ENCODE peak calls at places on chromosomes 1 and 21, in four cellular contexts. One of them, this sample, is unnamed. For H3K36me3, the result is how much of the 10 kb centered on the place peaks cover.

GRCh38 chr1:104073463-104073902 is 323.8 kb downstream of the AMY1C start:
- DNase-seq in neuronal stem cell: no peak
- DNase-seq in IMR-90: no peak
- DNase-seq in mesenchymal stem cell: no peak
- DNase-seq in this sample: no peak

GRCh38 chr1:118988186-118989005 is at the start of gene TBX15:
- DNase-seq in neuronal stem cell: no peak
- DNase-seq in IMR-90: no peak
- DNase-seq in mesenchymal stem cell: peak
- DNase-seq in this sample: no peak

GRCh38 chr1:84758968-84759491 is 68.8 kb upstream of the SSX2IP start:
- DNase-seq in neuronal stem cell: no peak
- DNase-seq in IMR-90: peak
- DNase-seq in mesenchymal stem cell: peak
- DNase-seq in this sample: no peak

GRCh38 chr21:33025471-33026298 is at the start of gene OLIG2:
- DNase-seq in neuronal stem cell: peak
- DNase-seq in IMR-90: peak
- DNase-seq in mesenchymal stem cell: peak
- DNase-seq in this sample: no peak

GRCh38 chr1:44707112-44707881 is 23.7 kb downstream of the RNU5D-1 start:
- DNase-seq in neuronal stem cell: no peak
- DNase-seq in IMR-90: peak
- DNase-seq in mesenchymal stem cell: peak
- DNase-seq in this sample: peak

GRCh38 chr1:13703558-13704485 is 3.8 kb downstream of the PRDM2 start:
- DNase-seq in neuronal stem cell: no peak
- DNase-seq in IMR-90: no peak
- DNase-seq in mesenchymal stem cell: no peak
- DNase-seq in this sample: peak

GRCh38 chr1:90716243-90716551 is 905 bp downstream of the BARHL2 start:
- DNase-seq in neuronal stem cell: no peak
- DNase-seq in IMR-90: no peak
- DNase-seq in mesenchymal stem cell: no peak
- DNase-seq in this sample: no peak

GRCh38 chr21:44875341-44875740 is 1.9 kb upstream of the PTTG1IP start:
- DNase-seq in neuronal stem cell: no peak
- DNase-seq in IMR-90: peak
- DNase-seq in mesenchymal stem cell: no peak
- DNase-seq in this sample: no peak

GRCh38 chr1:204108312-204109141 is 35.6 kb downstream of the SOX13 start:
- DNase-seq in neuronal stem cell: peak
- DNase-seq in IMR-90: no peak
- DNase-seq in mesenchymal stem cell: no peak
- DNase-seq in this sample: no peak

GRCh38 chr1:71566413-71566812 is 485.6 kb upstream of the ZRANB2 start:
- DNase-seq in neuronal stem cell: no peak
- DNase-seq in IMR-90: no peak
- DNase-seq in mesenchymal stem cell: no peak
- DNase-seq in this sample: no peak

GRCh38 chr1:62228139-62228882 is 33.7 kb downstream of the L1TD1 start:
- DNase-seq in neuronal stem cell: no peak
- DNase-seq in IMR-90: no peak
- DNase-seq in mesenchymal stem cell: no peak
- DNase-seq in this sample: no peak

GRCh38 chr1:162020145-162020544 is 3.5 kb downstream of the OLFML2B start:
- DNase-seq in neuronal stem cell: no peak
- DNase-seq in IMR-90: no peak
- DNase-seq in mesenchymal stem cell: no peak
- DNase-seq in this sample: no peak

DNA sequence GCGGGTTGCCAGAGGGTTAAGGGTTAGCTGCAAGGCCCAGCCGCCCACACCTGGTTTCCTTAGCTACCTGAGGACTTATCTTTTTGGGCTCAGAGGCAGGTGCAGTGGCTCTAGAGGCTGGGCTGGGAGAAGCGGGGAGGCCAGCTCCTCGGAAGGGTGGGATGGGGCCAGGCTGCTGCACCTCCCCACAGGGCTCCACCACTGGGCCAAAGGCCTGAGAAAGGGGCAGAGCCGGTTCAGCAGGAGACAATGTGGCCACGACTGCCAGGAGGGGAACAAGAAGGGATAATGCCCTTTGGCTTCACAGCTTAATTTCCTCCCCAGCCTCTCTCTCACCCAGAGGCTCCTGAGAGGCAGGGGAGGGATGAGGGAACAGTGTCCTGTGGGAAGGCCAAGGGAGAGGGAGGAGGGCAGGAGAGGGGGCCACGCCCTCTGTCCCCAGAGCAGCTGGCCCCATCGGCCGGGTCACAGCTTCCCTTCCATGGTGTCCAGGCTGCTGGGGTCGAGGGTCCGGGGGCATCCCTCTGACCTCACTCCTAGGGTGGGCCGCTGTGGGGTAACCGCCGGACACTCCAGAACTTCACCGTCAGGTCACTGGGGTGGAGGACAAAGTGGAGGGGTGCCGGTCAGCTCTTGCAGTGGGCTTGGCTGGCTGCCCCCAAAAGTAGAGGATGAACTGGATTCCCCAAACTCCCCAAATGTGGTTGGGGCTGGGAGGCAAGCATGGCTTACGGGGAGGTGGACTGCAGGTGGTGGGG is 50.4 kb downstream of the KIF21B start:
- DNase-seq in neuronal stem cell: no peak
- DNase-seq in IMR-90: no peak
- DNase-seq in mesenchymal stem cell: no peak
- DNase-seq in this sample: no peak
- H3K18ac ChIP-seq in neuronal stem cell: peak
- H3K18ac ChIP-seq in IMR-90: no peak
- H3K18ac ChIP-seq in mesenchymal stem cell: no peak
- H3K18ac ChIP-seq in this sample: no peak

DNA sequence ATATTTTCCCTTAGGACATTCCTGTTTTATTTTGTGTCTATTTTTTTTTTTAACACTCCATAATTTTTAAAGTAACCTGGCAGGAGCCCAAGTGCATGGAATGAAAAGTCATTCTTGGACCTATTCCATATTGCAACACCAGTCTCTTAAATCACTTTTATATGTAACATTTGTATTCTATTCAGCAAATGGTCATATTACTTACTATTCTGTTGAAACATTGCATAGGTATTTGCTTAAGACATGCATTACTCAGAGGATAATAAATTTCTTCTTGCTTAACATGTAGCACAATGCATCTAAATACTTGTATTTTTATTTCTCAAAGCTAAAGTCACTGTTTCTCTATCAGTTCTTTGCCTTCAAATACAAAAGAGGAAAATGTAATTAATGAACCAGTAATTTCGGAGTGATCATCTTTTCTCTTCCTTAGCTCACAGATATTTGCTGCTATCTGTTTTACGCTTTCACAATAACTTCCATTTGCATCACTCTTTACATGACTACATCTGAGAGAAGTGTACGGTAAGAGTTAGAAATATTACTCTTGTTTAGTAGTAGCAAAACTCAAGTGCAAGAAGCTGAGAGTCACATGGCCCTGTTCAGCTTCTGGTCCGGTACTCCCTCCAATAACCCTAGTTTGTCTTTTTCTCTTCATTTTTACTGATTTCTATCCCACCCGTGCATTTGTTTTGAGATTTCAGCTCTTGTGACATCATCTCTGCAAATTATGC is 394.8 kb downstream of the USP25 start:
- DNase-seq in neuronal stem cell: no peak
- DNase-seq in IMR-90: peak
- DNase-seq in mesenchymal stem cell: peak
- DNase-seq in this sample: peak
- H3K9ac ChIP-seq in neuronal stem cell: no peak
- H3K9ac ChIP-seq in IMR-90: no peak
- H3K9ac ChIP-seq in mesenchymal stem cell: peak
- H3K9ac ChIP-seq in this sample: no peak

GRCh38 chr1:182877842-182878241 is 38.7 kb downstream of the DHX9 start:
- DNase-seq in neuronal stem cell: no peak
- DNase-seq in IMR-90: no peak
- DNase-seq in mesenchymal stem cell: no peak
- DNase-seq in this sample: no peak
- H3K36me3 ChIP-seq in neuronal stem cell: half or more
- H3K36me3 ChIP-seq in IMR-90: half or more
- H3K36me3 ChIP-seq in mesenchymal stem cell: half or more
- H3K36me3 ChIP-seq in this sample: under half

DNA sequence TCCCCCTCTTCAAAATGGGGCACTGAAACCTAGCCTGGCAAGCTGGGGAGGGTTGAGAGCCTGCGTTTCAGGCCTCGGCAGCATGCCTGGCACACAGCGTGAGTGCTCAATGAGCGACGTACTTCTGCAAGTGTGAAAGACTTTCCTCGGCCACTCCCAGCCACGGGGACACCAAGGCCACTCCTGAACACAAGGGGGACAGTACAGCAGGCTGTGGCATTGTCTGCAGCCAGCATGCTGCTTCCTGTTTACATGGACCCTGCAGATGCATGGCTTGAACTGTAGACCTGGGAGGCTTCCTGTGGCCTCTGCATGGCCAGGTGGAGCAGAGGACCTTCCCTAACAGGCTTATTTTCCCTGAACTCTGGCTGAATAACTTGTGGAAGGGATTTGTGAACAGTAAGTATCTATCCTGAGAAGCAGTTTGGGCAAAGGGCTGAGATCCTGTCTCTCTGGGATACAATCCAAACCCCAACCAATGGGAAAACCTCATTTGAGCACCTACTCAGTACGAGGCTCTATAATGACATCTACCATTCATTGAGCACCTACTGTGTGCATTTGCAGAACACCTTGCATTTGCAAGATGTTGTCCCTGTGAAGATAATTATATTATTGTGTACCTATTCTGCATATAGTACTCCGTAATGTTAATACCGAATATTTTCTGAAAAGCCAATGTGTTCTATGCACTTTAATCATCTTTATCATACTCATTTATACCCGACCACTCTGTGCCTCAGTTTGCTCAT is 9.9 kb upstream of the HSPG2 start:
- DNase-seq in neuronal stem cell: no peak
- DNase-seq in IMR-90: no peak
- DNase-seq in mesenchymal stem cell: no peak
- DNase-seq in this sample: no peak
- H3K18ac ChIP-seq in neuronal stem cell: peak
- H3K18ac ChIP-seq in IMR-90: no peak
- H3K18ac ChIP-seq in mesenchymal stem cell: no peak
- H3K18ac ChIP-seq in this sample: no peak

GRCh38 chr1:54052470-54052933 is 502 bp downstream of the TMEM59 start:
- DNase-seq in neuronal stem cell: peak
- DNase-seq in IMR-90: peak
- DNase-seq in mesenchymal stem cell: peak
- DNase-seq in this sample: peak

GRCh38 chr1:54045487-54045886 is 7.5 kb downstream of the TMEM59 start:
- DNase-seq in neuronal stem cell: no peak
- DNase-seq in IMR-90: no peak
- DNase-seq in mesenchymal stem cell: no peak
- DNase-seq in this sample: no peak

GRCh38 chr1:54051936-54052469 is 1.0 kb downstream of the TMEM59 start:
- DNase-seq in neuronal stem cell: no peak
- DNase-seq in IMR-90: no peak
- DNase-seq in mesenchymal stem cell: no peak
- DNase-seq in this sample: peak

GRCh38 chr1:54046671-54047383 is 6.2 kb downstream of the TMEM59 start:
- DNase-seq in neuronal stem cell: no peak
- DNase-seq in IMR-90: peak
- DNase-seq in mesenchymal stem cell: no peak
- DNase-seq in this sample: no peak

DNA sequence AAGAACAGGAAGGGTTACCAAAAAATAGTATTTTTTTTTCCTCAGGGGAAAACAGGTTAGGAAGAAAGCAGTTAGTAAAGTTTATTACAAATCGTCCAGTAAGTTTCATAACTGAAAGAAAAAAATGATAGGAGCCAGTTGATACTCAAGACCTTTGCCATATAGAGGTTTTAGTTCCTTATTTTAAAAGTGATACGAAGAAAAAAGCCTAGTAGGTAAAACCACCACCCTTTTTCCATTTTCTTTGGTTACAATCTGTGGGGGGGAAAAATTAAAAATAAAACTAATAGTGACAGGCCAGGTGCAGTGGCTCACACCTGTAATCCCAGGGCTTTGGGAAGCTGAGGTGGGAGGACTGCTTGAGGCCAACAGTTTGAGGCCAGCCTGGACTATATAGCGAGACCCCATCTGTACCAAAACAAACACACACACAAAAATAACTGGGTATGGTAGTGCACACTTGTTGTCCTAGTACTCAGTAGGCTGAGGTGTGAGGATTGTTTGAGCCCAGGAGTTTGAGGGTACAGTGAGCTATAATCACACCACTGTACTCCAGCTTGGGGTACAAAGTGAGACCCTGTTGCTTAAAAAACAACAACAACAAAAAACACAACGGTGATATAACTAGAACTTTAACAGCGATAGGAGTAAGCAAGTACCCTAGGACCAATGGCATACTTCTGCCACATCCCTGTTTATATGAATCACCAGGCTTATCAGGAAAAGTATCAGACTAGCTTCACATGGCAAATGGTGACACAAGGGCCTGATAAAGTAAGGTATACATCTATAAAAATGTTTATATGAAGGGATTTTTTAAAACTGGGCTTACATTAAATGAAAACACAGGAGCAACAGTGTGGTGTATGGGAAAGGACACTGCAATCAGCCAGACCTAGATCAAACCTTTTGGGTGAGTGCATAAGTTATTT is 5.4 kb downstream of the TMEM59 start:
- DNase-seq in neuronal stem cell: no peak
- DNase-seq in IMR-90: peak
- DNase-seq in mesenchymal stem cell: peak
- DNase-seq in this sample: no peak
- H3K9ac ChIP-seq in neuronal stem cell: no peak
- H3K9ac ChIP-seq in IMR-90: no peak
- H3K9ac ChIP-seq in mesenchymal stem cell: peak
- H3K9ac ChIP-seq in this sample: no peak

DNA sequence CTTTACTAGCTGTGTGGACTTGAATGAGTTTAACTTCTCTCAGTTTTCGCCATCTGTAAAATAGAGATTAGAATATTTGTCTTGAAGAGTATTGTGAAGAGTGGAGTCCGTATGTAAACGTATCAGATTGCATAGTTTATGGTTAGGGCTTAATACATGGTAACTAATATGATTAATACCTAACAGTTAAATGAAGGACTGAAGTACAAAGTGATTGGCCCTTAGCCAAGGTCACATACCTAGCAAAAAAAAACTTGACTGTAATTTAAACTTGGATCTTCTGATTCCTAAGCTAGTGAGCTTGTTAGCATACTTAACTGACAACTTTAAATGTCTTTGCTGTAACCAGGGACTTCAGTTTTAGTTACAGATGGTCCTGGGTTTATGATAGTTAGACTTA is 1.9 kb downstream of the GIPC2 start:
- DNase-seq in neuronal stem cell: no peak
- DNase-seq in IMR-90: no peak
- DNase-seq in mesenchymal stem cell: no peak
- DNase-seq in this sample: no peak
- H3K36me3 ChIP-seq in neuronal stem cell: under half
- H3K36me3 ChIP-seq in IMR-90: under half
- H3K36me3 ChIP-seq in mesenchymal stem cell: under half
- H3K36me3 ChIP-seq in this sample: under half

GRCh38 chr1:150876111-150876434 is 326 bp downstream of the ARNT start:
- DNase-seq in neuronal stem cell: no peak
- DNase-seq in IMR-90: peak
- DNase-seq in mesenchymal stem cell: peak
- DNase-seq in this sample: peak
- H3K18ac ChIP-seq in neuronal stem cell: peak
- H3K18ac ChIP-seq in IMR-90: peak
- H3K18ac ChIP-seq in mesenchymal stem cell: peak
- H3K18ac ChIP-seq in this sample: peak

GRCh38 chr1:12052008-12052573 is 11.0 kb upstream of the TNFRSF8 start:
- DNase-seq in neuronal stem cell: no peak
- DNase-seq in IMR-90: peak
- DNase-seq in mesenchymal stem cell: peak
- DNase-seq in this sample: peak
- H3K9ac ChIP-seq in neuronal stem cell: no peak
- H3K9ac ChIP-seq in IMR-90: no peak
- H3K9ac ChIP-seq in mesenchymal stem cell: peak
- H3K9ac ChIP-seq in this sample: no peak

This sample was measured in trophoblast cell.